ENCODE peak calls at places on chromosomes 13 and 19, in five cellular contexts. One of them, this sample, is unnamed.

GRCh38 chr19:10292789-10293636 is 3.3 kb downstream of the ICAM5 start:
- DNase-seq in ovary: no peak
- DNase-seq in K562: peak
- DNase-seq in tibial nerve: no peak
- DNase-seq in A549: no peak
- DNase-seq in this sample: no peak

GRCh38 chr19:44748426-44749254 is at the start of gene BCL3:
- DNase-seq in ovary: peak
- DNase-seq in K562: peak
- DNase-seq in tibial nerve: no peak
- DNase-seq in A549: peak
- DNase-seq in this sample: peak

GRCh38 chr19:2922987-2923386 is 21.8 kb downstream of the ZNF77 start:
- DNase-seq in ovary: no peak
- DNase-seq in K562: peak
- DNase-seq in tibial nerve: no peak
- DNase-seq in A549: no peak
- DNase-seq in this sample: no peak

GRCh38 chr19:4676955-4677731 is 7.0 kb upstream of the MYDGF start:
- DNase-seq in ovary: no peak
- DNase-seq in K562: peak
- DNase-seq in tibial nerve: no peak
- DNase-seq in A549: peak
- DNase-seq in this sample: peak

GRCh38 chr19:2488405-2488941 is 12.5 kb downstream of the GADD45B start:
- DNase-seq in ovary: no peak
- DNase-seq in K562: no peak
- DNase-seq in tibial nerve: no peak
- DNase-seq in A549: no peak
- DNase-seq in this sample: no peak

GRCh38 chr19:1455336-1456120 is 5.6 kb downstream of the APC2 start:
- DNase-seq in ovary: no peak
- DNase-seq in K562: peak
- DNase-seq in tibial nerve: no peak
- DNase-seq in A549: peak
- DNase-seq in this sample: no peak

GRCh38 chr13:113927661-113928581 is 46.0 kb downstream of the C13orf46 start:
- DNase-seq in ovary: peak
- DNase-seq in K562: no peak
- DNase-seq in tibial nerve: peak
- DNase-seq in A549: no peak
- DNase-seq in this sample: peak

GRCh38 chr13:26179344-26179743 is 42.8 kb downstream of the RNF6 start:
- DNase-seq in ovary: no peak
- DNase-seq in K562: no peak
- DNase-seq in tibial nerve: no peak
- DNase-seq in A549: no peak
- DNase-seq in this sample: no peak

GRCh38 chr13:54424344-54424743 is 1395.7 kb downstream of the OLFM4 start:
- DNase-seq in ovary: no peak
- DNase-seq in K562: no peak
- DNase-seq in tibial nerve: no peak
- DNase-seq in A549: no peak
- DNase-seq in this sample: no peak

GRCh38 chr13:52921194-52921593 is 72.8 kb upstream of the PCDH8 start:
- DNase-seq in ovary: no peak
- DNase-seq in K562: no peak
- DNase-seq in tibial nerve: no peak
- DNase-seq in A549: no peak
- DNase-seq in this sample: no peak
- TF ChIP-seq EP300 in ovary: no peak
- TF ChIP-seq EP300 in K562: no peak
- TF ChIP-seq EP300 in tibial nerve: peak
- TF ChIP-seq EP300 in A549: no peak
- TF ChIP-seq EP300 in this sample: no peak

GRCh38 chr13:77737583-77738200 is 40.2 kb downstream of the SLAIN1 start:
- DNase-seq in ovary: no peak
- DNase-seq in K562: no peak
- DNase-seq in tibial nerve: no peak
- DNase-seq in A549: no peak
- DNase-seq in this sample: no peak
- H3K27ac ChIP-seq in ovary: no peak
- H3K27ac ChIP-seq in K562: no peak
- H3K27ac ChIP-seq in tibial nerve: no peak
- H3K27ac ChIP-seq in A549: no peak
- H3K27ac ChIP-seq in this sample: no peak

DNA sequence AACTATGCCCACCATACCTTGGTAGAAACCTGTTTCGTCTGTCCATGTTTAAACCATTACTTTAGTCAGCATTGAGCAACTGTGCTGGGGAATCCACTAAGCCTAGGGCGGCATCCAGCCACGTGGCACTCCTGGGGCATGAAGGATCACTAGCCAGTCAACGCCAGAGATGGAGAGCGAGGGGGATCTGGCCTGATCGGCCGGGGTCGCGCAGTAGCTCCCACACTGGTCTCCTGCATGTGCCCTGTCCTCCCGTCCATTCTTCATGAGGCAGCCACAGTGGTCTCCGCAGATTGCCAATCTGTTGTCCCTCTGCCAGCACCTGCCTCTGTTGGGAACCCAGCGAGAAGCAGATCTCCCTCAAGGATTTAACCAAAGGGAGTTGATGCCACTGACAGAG is 109.4 kb downstream of the DPF1 start:
- DNase-seq in ovary: no peak
- DNase-seq in K562: no peak
- DNase-seq in tibial nerve: no peak
- DNase-seq in A549: no peak
- DNase-seq in this sample: no peak
- TF ChIP-seq EP300 in ovary: no peak
- TF ChIP-seq EP300 in K562: no peak
- TF ChIP-seq EP300 in tibial nerve: no peak
- TF ChIP-seq EP300 in A549: no peak
- TF ChIP-seq EP300 in this sample: no peak

DNA sequence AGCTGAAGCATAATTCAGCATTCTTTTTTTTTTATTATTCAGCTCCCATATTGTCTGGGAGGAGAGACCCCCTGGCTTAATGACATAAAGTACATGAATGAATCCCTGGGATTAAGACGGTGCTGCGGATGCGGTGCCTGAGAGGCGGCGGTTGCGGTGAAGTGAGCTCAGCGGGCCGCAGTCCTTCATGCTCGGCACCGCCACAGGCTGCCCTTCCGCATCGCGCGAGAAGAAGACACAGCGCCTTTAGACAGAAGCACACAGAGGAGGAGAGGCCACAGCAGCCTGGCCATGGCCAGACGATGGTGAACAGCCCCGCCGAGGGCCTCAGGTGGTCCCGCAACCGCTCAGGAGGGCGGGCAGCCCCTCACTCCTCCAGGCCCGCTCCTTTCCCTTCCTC is 459.1 kb downstream of the MYO16 start:
- DNase-seq in ovary: no peak
- DNase-seq in K562: no peak
- DNase-seq in tibial nerve: no peak
- DNase-seq in A549: no peak
- DNase-seq in this sample: no peak
- H3K27ac ChIP-seq in ovary: no peak
- H3K27ac ChIP-seq in K562: no peak
- H3K27ac ChIP-seq in tibial nerve: no peak
- H3K27ac ChIP-seq in A549: no peak
- H3K27ac ChIP-seq in this sample: no peak

GRCh38 chr13:29576581-29576980 is 18.9 kb downstream of the SLC7A1 start:
- DNase-seq in ovary: no peak
- DNase-seq in K562: no peak
- DNase-seq in tibial nerve: no peak
- DNase-seq in A549: no peak
- DNase-seq in this sample: no peak

GRCh38 chr13:29581666-29582065 is 13.8 kb downstream of the SLC7A1 start:
- DNase-seq in ovary: no peak
- DNase-seq in K562: no peak
- DNase-seq in tibial nerve: no peak
- DNase-seq in A549: no peak
- DNase-seq in this sample: no peak

GRCh38 chr13:29578300-29579048 is 17.0 kb downstream of the SLC7A1 start:
- DNase-seq in ovary: no peak
- DNase-seq in K562: peak
- DNase-seq in tibial nerve: no peak
- DNase-seq in A549: no peak
- DNase-seq in this sample: no peak

GRCh38 chr13:29577135-29578051 is 18.1 kb downstream of the SLC7A1 start:
- DNase-seq in ovary: no peak
- DNase-seq in K562: no peak
- DNase-seq in tibial nerve: no peak
- DNase-seq in A549: no peak
- DNase-seq in this sample: no peak

DNA sequence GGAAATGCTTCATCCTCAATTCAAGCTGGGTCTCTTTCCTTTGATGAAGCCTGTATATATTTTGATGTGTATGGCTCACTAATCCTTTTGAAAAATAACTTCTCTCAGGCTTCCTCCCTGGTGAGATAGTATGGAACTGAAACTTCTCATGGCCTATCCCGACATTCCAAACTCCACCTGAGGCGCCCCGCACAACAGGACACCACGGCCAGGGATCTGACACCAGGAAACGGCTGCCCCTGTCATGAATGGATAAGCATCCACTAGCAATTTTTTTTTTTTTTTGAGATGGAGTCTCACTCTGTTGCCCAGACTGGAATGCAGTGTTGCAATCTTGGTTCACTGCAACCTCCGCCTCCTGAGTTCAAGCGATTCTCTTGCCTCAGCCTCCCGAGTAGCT is 16.4 kb downstream of the SLC7A1 start:
- DNase-seq in ovary: no peak
- DNase-seq in K562: no peak
- DNase-seq in tibial nerve: no peak
- DNase-seq in A549: no peak
- DNase-seq in this sample: no peak
- TF ChIP-seq EP300 in ovary: no peak
- TF ChIP-seq EP300 in K562: no peak
- TF ChIP-seq EP300 in tibial nerve: no peak
- TF ChIP-seq EP300 in A549: no peak
- TF ChIP-seq EP300 in this sample: no peak

This sample was measured in sigmoid colon.